ENCODE peak calls at places on chromosomes 16 and 17, in five cellular contexts. H, A, S, L and X are unnamed samples.

GRCh38 chr17:73272906-73273218 is 11.2 kb upstream of the CPSF4L start:
- DNase-seq in H (no peak), A (no peak), S (peak; percentile 97), L (no peak), X (no peak)

GRCh38 chr17:41684050-41684449 is 4.6 kb upstream of the EIF1 start:
- DNase-seq in H (no peak), A (no peak), S (no peak), L (no peak), X (no peak)

GRCh38 chr17:67779098-67779672 is 46.1 kb upstream of the BPTF start:
- DNase-seq in H (peak; percentile 52), A (peak; percentile 86), S (peak; percentile 74), L (no peak), X (peak; percentile 53)

GRCh38 chr17:42814633-42815399 is 9.3 kb downstream of the BECN1 start:
- DNase-seq in H (no peak), A (no peak), S (no peak), L (no peak), X (peak; percentile 64)

GRCh38 chr17:15436399-15437369 is 30.7 kb downstream of the CDRT4 start:
- DNase-seq in H (peak; percentile 76), A (peak; percentile 48), S (peak; percentile 65), L (peak; percentile 51), X (peak; percentile 50)

GRCh38 chr17:2436516-2436915 is 35.7 kb upstream of the MNT start:
- DNase-seq in H (no peak), A (no peak), S (no peak), L (no peak), X (no peak)

GRCh38 chr16:85025781-85026653 is 1.6 kb upstream of the KIAA0513 start:
- DNase-seq in H (no peak), A (no peak), S (no peak), L (no peak), X (no peak)

GRCh38 chr16:76193851-76194620 is 83.2 kb upstream of the CNTNAP4 start:
- DNase-seq in H (no peak), A (no peak), S (no peak), L (no peak), X (no peak)

GRCh38 chr17:38320482-38320881 is 23.3 kb downstream of the GPR179 start:
- DNase-seq in H (no peak), A (no peak), S (no peak), L (peak; percentile 31), X (no peak)

GRCh38 chr17:60525347-60525623 is 757 bp downstream of the APPBP2 start:
- DNase-seq in H (peak; percentile 26), A (no peak), S (no peak), L (no peak), X (no peak)

GRCh38 chr17:50634915-50635719 is 436 bp downstream of the ABCC3 start:
- DNase-seq in H (no peak), A (no peak), S (no peak), L (no peak), X (no peak)

GRCh38 chr16:9706217-9706616 is 476.0 kb downstream of the GRIN2A start:
- DNase-seq in H (no peak), A (no peak), S (no peak), L (no peak), X (no peak)

GRCh38 chr16:75218256-75219076 is at the start of gene CTRB1:
- DNase-seq in H (no peak), A (no peak), S (no peak), L (no peak), X (no peak)

GRCh38 chr16:71746442-71747046 is 22.0 kb upstream of the PHLPP2 start:
- DNase-seq in H (no peak), A (peak; percentile 69), S (peak; percentile 51), L (no peak), X (no peak)

GRCh38 chr17:52828621-52829020 is 670.1 kb upstream of the CA10 start:
- DNase-seq in H (no peak), A (peak; percentile 12), S (no peak), L (no peak), X (peak; percentile 51)

GRCh38 chr16:27838536-27839175 is 224.9 kb downstream of the GSG1L start:
- DNase-seq in H (no peak), A (no peak), S (no peak), L (no peak), X (peak; percentile 55)

GRCh38 chr16:59633996-59634579 is 900.0 kb upstream of the GOT2 start:
- DNase-seq in H (no peak), A (peak; percentile 6), S (no peak), L (no peak), X (no peak)

GRCh38 chr17:35087731-35088646 is 24.5 kb upstream of the RFFL start:
- DNase-seq in H (peak; percentile 45), A (peak; percentile 75), S (peak; percentile 49), L (peak; percentile 48), X (peak; percentile 24)

GRCh38 chr17:7927596-7927995 is 2.1 kb downstream of the KCNAB3 start:
- DNase-seq in H (no peak), A (no peak), S (no peak), L (no peak), X (peak; percentile 42)

GRCh38 chr17:41974031-41974430 is 7.4 kb downstream of the CNP start:
- DNase-seq in H (no peak), A (no peak), S (no peak), L (no peak), X (no peak)

GRCh38 chr17:45160505-45161287 is 979 bp upstream of the HEXIM2 start:
- DNase-seq in H (peak; percentile 84), A (peak; percentile 85), S (peak; percentile 90), L (peak; percentile 56), X (no peak)

GRCh38 chr16:30758988-30759461 is 2.8 kb downstream of the CFAP119 start:
- DNase-seq in H (no peak), A (no peak), S (no peak), L (no peak), X (no peak)

GRCh38 chr16:783404-784161 is 4.6 kb downstream of the RPUSD1 start:
- DNase-seq in H (no peak), A (no peak), S (no peak), L (no peak), X (no peak)

GRCh38 chr16:20510323-20510722 is 59.0 kb downstream of the ACSM2A start:
- DNase-seq in H (no peak), A (no peak), S (no peak), L (no peak), X (no peak)

GRCh38 chr17:39769974-39770587 is 32.3 kb downstream of the GRB7 start:
- DNase-seq in H (no peak), A (no peak), S (peak; percentile 55), L (peak; percentile 41), X (no peak)

GRCh38 chr17:79075433-79075805 is 795 bp downstream of the ENGASE start:
- DNase-seq in H (no peak), A (no peak), S (no peak), L (no peak), X (no peak)

GRCh38 chr17:79073706-79074088 is 927 bp upstream of the ENGASE start:
- DNase-seq in H (no peak), A (no peak), S (peak; percentile 66), L (no peak), X (no peak)

GRCh38 chr17:79075861-79076406 is 1.3 kb downstream of the ENGASE start:
- DNase-seq in H (no peak), A (no peak), S (no peak), L (no peak), X (no peak)

GRCh38 chr17:79073016-79073705 is 1.5 kb upstream of the ENGASE start:
- DNase-seq in H (no peak), A (no peak), S (no peak), L (no peak), X (no peak)

GRCh38 chr17:79074650-79075432 is at the start of gene ENGASE:
- DNase-seq in H (peak; percentile 96), A (peak; percentile 95), S (peak; percentile 88), L (peak; percentile 90), X (peak; percentile 99)
- TF ChIP-seq POLR2A in H (peak; percentile 75), A (peak; percentile 94), S (peak; percentile 84), L (no peak), X (peak; percentile 85)

GRCh38 chr16:4846901-4847773 is at the start of the genes GLYR1 and UBN1:
- DNase-seq in H (peak; percentile 100), A (peak; percentile 97), S (peak; percentile 92), L (peak; percentile 99), X (peak; percentile 95)
- TF ChIP-seq POLR2A in H (peak; percentile 91), A (peak; percentile 84), S (peak; percentile 81), L (no peak), X (peak; percentile 79)

GRCh38 chr17:82295472-82295814 is 21.9 kb upstream of the CSNK1D start:
- DNase-seq in H (no peak), A (no peak), S (no peak), L (no peak), X (no peak)

GRCh38 chr17:82297804-82298537 is 19.4 kb downstream of the CD7 start:
- DNase-seq in H (peak; percentile 89), A (peak; percentile 92), S (no peak), L (peak; percentile 87), X (peak; percentile 93)

GRCh38 chr17:82298538-82299421 is 18.6 kb downstream of the CD7 start:
- DNase-seq in H (no peak), A (no peak), S (no peak), L (no peak), X (no peak)

GRCh38 chr17:82296511-82297279 is 20.7 kb downstream of the CD7 start:
- DNase-seq in H (no peak), A (no peak), S (no peak), L (no peak), X (no peak)

DNA sequence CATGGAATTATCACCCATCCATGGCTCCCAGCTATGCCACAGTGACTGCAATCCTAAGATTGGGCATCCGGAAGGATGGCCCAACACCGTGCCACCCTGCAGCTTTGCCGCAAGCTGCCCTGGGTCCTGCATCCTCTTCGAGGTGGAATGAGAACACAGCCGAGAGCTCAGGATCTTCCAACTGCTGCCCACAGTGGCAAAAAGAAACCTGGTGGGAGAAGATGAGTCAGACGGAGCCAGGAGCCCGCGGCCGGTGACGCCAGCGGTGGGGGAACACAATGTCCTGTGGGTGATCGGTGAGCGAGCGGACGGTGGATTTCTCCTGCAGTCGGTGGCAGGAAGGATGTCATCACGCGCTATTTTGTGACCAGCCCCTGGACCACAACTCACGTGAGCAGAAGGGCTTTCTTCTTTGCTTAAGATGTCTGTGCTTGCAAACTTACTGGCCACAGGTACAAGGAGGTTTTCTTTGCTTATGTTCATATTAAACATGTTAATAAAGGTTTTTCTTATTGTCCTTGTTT is 20.1 kb downstream of the CD7 start:
- DNase-seq in H (peak; percentile 78), A (peak; percentile 80), S (no peak), L (peak; percentile 90), X (peak; percentile 90)
- TF ChIP-seq POLR2A in H (no peak), A (no peak), S (no peak), L (no peak), X (no peak)

DNA sequence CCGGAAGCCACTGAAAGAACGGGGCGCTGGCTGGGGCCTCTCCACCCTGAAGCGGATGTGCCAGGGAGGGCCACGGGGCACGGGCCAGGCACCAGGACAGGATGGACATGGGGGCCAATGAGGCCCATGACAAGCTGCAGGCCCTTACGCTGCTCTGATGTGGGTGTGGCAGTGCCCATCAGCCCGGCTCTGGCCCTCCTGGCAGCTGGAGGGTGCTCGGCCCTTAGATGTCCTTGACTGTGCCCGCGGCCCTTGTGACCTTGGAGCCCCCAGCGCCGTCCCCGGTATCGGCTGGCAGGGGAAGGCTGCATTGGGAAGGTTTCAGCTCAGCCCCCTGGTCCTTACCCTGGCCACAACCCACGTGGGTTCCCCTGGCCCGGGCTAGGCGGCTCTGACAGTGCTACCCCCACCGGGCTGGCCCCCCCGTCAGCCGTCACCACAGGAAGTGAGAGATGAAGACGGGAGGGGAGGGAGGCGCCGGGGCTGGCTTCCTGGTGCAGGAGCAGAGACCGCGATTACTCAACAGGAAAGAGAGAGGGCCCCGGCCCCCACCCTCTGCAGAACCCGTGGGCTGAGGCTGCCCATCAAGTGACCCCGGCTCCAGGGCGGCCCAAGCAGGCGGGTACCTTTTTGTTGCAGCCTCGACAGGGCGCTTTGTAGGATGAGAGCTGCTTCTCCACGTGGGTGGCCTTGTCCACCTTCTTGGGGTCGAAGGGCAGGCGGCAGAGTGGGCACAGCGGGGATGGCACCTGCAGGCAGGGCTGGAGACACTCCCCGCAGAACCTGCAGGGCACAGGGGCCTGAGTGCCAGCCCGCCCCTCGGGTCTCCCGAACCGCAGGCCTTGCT is 5.3 kb downstream of the RNF166 start:
- DNase-seq in H (peak; percentile 94), A (no peak), S (peak; percentile 91), L (peak; percentile 88), X (peak; percentile 98)
- TF ChIP-seq POLR2A in H (peak; percentile 15), A (no peak), S (no peak), L (no peak), X (no peak)